ENCODE peak calls at places on chromosomes 3 and 15, in four cellular contexts. One of them, this sample, is unnamed.

GRCh38 chr15:25620466-25620865 is 181.6 kb upstream of the UBE3A start:
- DNase-seq in fibroblast of gingiva: no peak
- DNase-seq in stomach: no peak
- DNase-seq in lung: no peak
- DNase-seq in this sample: no peak

GRCh38 chr3:10352146-10352911 is 31.4 kb upstream of the SEC13 start:
- DNase-seq in stomach: no peak
- DNase-seq in fibroblast of gingiva: peak; percentile 36
- DNase-seq in lung: no peak
- DNase-seq in this sample: no peak

GRCh38 chr15:73293773-73294172 is 75.0 kb downstream of the HCN4 start:
- DNase-seq in stomach: no peak
- DNase-seq in lung: no peak
- DNase-seq in fibroblast of gingiva: no peak
- DNase-seq in this sample: no peak

GRCh38 chr3:4735243-4735642 is 242.1 kb downstream of the ITPR1 start:
- DNase-seq in lung: no peak
- DNase-seq in fibroblast of gingiva: no peak
- DNase-seq in stomach: no peak
- DNase-seq in this sample: no peak

GRCh38 chr15:98076021-98076816 is 115.7 kb downstream of the ARRDC4 start:
- DNase-seq in stomach: no peak
- DNase-seq in lung: no peak
- DNase-seq in fibroblast of gingiva: peak; percentile 54
- DNase-seq in this sample: no peak

GRCh38 chr15:39474657-39475056 is 106.2 kb upstream of the THBS1 start:
- DNase-seq in stomach: no peak
- DNase-seq in lung: no peak
- DNase-seq in fibroblast of gingiva: no peak
- DNase-seq in this sample: no peak

GRCh38 chr3:120432105-120432860 is 18.5 kb downstream of the FSTL1 start:
- DNase-seq in stomach: no peak
- DNase-seq in fibroblast of gingiva: peak; percentile 93
- DNase-seq in lung: no peak
- DNase-seq in this sample: no peak

GRCh38 chr3:129304141-129304540 is 25.5 kb downstream of the HMCES start:
- DNase-seq in fibroblast of gingiva: no peak
- DNase-seq in lung: no peak
- DNase-seq in stomach: no peak
- DNase-seq in this sample: no peak

GRCh38 chr3:190038050-190038631 is 82.6 kb downstream of the P3H2 start:
- DNase-seq in lung: peak; percentile 70
- DNase-seq in fibroblast of gingiva: peak; percentile 68
- DNase-seq in stomach: peak; percentile 61
- DNase-seq in this sample: no peak

GRCh38 chr3:131077904-131078303 is 51.2 kb downstream of the NEK11 start:
- DNase-seq in stomach: no peak
- DNase-seq in fibroblast of gingiva: no peak
- DNase-seq in lung: no peak
- DNase-seq in this sample: no peak

GRCh38 chr3:67529915-67530314 is 124.5 kb downstream of the SUCLG2 start:
- DNase-seq in lung: no peak
- DNase-seq in stomach: no peak
- DNase-seq in fibroblast of gingiva: no peak
- DNase-seq in this sample: no peak

GRCh38 chr15:59545573-59545972 is 66.0 kb upstream of the GCNT3 start:
- DNase-seq in fibroblast of gingiva: no peak
- DNase-seq in stomach: no peak
- DNase-seq in lung: no peak
- DNase-seq in this sample: no peak

GRCh38 chr15:88845616-88846015 is 42.4 kb downstream of the ACAN start:
- DNase-seq in fibroblast of gingiva: no peak
- DNase-seq in stomach: no peak
- DNase-seq in lung: no peak
- DNase-seq in this sample: no peak

GRCh38 chr15:78083687-78084358 is 6.3 kb upstream of the TBC1D2B start:
- DNase-seq in lung: no peak
- DNase-seq in stomach: no peak
- DNase-seq in fibroblast of gingiva: no peak
- DNase-seq in this sample: no peak

GRCh38 chr3:123349201-123349535 is 99.7 kb downstream of the ADCY5 start:
- DNase-seq in fibroblast of gingiva: no peak
- DNase-seq in stomach: no peak
- DNase-seq in lung: no peak
- DNase-seq in this sample: no peak

GRCh38 chr15:52651868-52652267 is 27.3 kb downstream of the ATOSA start:
- DNase-seq in lung: peak; percentile 48
- DNase-seq in fibroblast of gingiva: peak; percentile 93
- DNase-seq in stomach: peak; percentile 42
- DNase-seq in this sample: peak; percentile 74

GRCh38 chr3:101803152-101803782 is 24.3 kb downstream of the NXPE3 start:
- DNase-seq in fibroblast of gingiva: peak; percentile 74
- DNase-seq in stomach: peak; percentile 42
- DNase-seq in lung: peak; percentile 51
- DNase-seq in this sample: no peak

GRCh38 chr15:88023956-88024355 is 232.6 kb downstream of the NTRK3 start:
- DNase-seq in fibroblast of gingiva: no peak
- DNase-seq in stomach: no peak
- DNase-seq in lung: no peak
- DNase-seq in this sample: no peak

GRCh38 chr15:77118787-77119410 is 48.0 kb upstream of the TSPAN3 start:
- DNase-seq in lung: no peak
- DNase-seq in fibroblast of gingiva: peak; percentile 78
- DNase-seq in stomach: peak; percentile 40
- DNase-seq in this sample: no peak

GRCh38 chr15:100682468-100682867 is 80.1 kb downstream of the ASB7 start:
- DNase-seq in fibroblast of gingiva: no peak
- DNase-seq in lung: no peak
- DNase-seq in stomach: no peak
- DNase-seq in this sample: no peak

GRCh38 chr15:82710208-82710555 is 507 bp upstream of the AP3B2 start:
- DNase-seq in stomach: no peak
- DNase-seq in lung: no peak
- DNase-seq in fibroblast of gingiva: no peak
- DNase-seq in this sample: no peak

GRCh38 chr3:168455814-168456213 is 360.1 kb upstream of the GOLIM4 start:
- DNase-seq in lung: no peak
- DNase-seq in fibroblast of gingiva: no peak
- DNase-seq in stomach: no peak
- DNase-seq in this sample: no peak

GRCh38 chr3:138442433-138442832 is 8.0 kb downstream of the ESYT3 start:
- DNase-seq in stomach: no peak
- DNase-seq in lung: no peak
- DNase-seq in fibroblast of gingiva: peak; percentile 13
- DNase-seq in this sample: no peak

GRCh38 chr3:101466465-101467309 is 46.3 kb downstream of the SENP7 start:
- DNase-seq in fibroblast of gingiva: no peak
- DNase-seq in stomach: peak; percentile 45
- DNase-seq in lung: no peak
- DNase-seq in this sample: no peak

GRCh38 chr15:73781038-73781925 is 28.1 kb upstream of the INSYN1 start:
- DNase-seq in stomach: no peak
- DNase-seq in fibroblast of gingiva: no peak
- DNase-seq in lung: no peak
- DNase-seq in this sample: no peak

GRCh38 chr3:30162579-30162978 is 443.8 kb upstream of the TGFBR2 start:
- DNase-seq in fibroblast of gingiva: peak; percentile 73
- DNase-seq in lung: no peak
- DNase-seq in stomach: no peak
- DNase-seq in this sample: no peak

GRCh38 chr3:43411429-43411828 is 125.1 kb downstream of the SNRK start:
- DNase-seq in stomach: no peak
- DNase-seq in fibroblast of gingiva: no peak
- DNase-seq in lung: no peak
- DNase-seq in this sample: no peak

GRCh38 chr15:97840501-97840900 is 120.0 kb upstream of the ARRDC4 start:
- DNase-seq in stomach: no peak
- DNase-seq in lung: no peak
- DNase-seq in fibroblast of gingiva: no peak
- DNase-seq in this sample: no peak

GRCh38 chr3:58167431-58168351 is 43.1 kb downstream of the DNASE1L3 start:
- DNase-seq in lung: peak; percentile 57
- DNase-seq in fibroblast of gingiva: peak; percentile 75
- DNase-seq in stomach: peak; percentile 62
- DNase-seq in this sample: no peak

GRCh38 chr15:93037341-93038063 is 51.5 kb downstream of the RGMA start:
- DNase-seq in fibroblast of gingiva: peak; percentile 72
- DNase-seq in lung: no peak
- DNase-seq in stomach: no peak
- DNase-seq in this sample: peak; percentile 74

GRCh38 chr3:189712906-189713483 is 81.8 kb downstream of the TP63 start:
- DNase-seq in lung: no peak
- DNase-seq in fibroblast of gingiva: peak; percentile 37
- DNase-seq in stomach: no peak
- DNase-seq in this sample: no peak

GRCh38 chr15:75347222-75348033 is 589 bp downstream of the NEIL1 start:
- DNase-seq in fibroblast of gingiva: no peak
- DNase-seq in lung: peak; percentile 72
- DNase-seq in stomach: peak; percentile 68
- DNase-seq in this sample: no peak

GRCh38 chr3:185306847-185307246 is 53.0 kb upstream of the EHHADH start:
- DNase-seq in stomach: no peak
- DNase-seq in lung: no peak
- DNase-seq in fibroblast of gingiva: no peak
- DNase-seq in this sample: no peak

GRCh38 chr3:126676919-126677705 is 22.2 kb upstream of the TXNRD3 start:
- DNase-seq in stomach: no peak
- DNase-seq in lung: no peak
- DNase-seq in fibroblast of gingiva: no peak
- DNase-seq in this sample: peak; percentile 32

GRCh38 chr3:105719791-105720190 is 149.0 kb downstream of the CBLB start:
- DNase-seq in fibroblast of gingiva: no peak
- DNase-seq in lung: no peak
- DNase-seq in stomach: no peak
- DNase-seq in this sample: no peak

GRCh38 chr15:70154440-70155347 is 57.0 kb upstream of the TLE3 start:
- DNase-seq in lung: no peak
- DNase-seq in stomach: no peak
- DNase-seq in fibroblast of gingiva: no peak
- DNase-seq in this sample: peak; percentile 65

GRCh38 chr3:120348065-120348980 is 831 bp downstream of the LRRC58 start:
- DNase-seq in lung: no peak
- DNase-seq in stomach: no peak
- DNase-seq in fibroblast of gingiva: peak; percentile 27
- DNase-seq in this sample: no peak

GRCh38 chr3:167823738-167824137 is 88.2 kb downstream of the SERPINI1 start:
- DNase-seq in lung: no peak
- DNase-seq in stomach: no peak
- DNase-seq in fibroblast of gingiva: no peak
- DNase-seq in this sample: no peak

GRCh38 chr3:50088725-50089602 is at the start of gene RBM5:
- DNase-seq in stomach: peak; percentile 92
- DNase-seq in fibroblast of gingiva: peak; percentile 89
- DNase-seq in lung: peak; percentile 94
- DNase-seq in this sample: peak; percentile 95